ENCODE peak calls at places on chromosomes 5 and 9, in five cellular contexts. L is neural progenitor cell, P is HCT116, O is GM23248, M is PC-3. F is an unnamed sample.

GRCh38 chr9:91698266-91698665 is 251.8 kb downstream of the ROR2 start:
- DNase-seq in L (no peak), P (no peak), M (no peak), O (no peak), F (no peak)

GRCh38 chr5:122067330-122067885 is 10.7 kb downstream of the LOX start:
- DNase-seq in M (peak), L (no peak), P (no peak), O (no peak), F (no peak)

GRCh38 chr5:181181650-181182565 is 23.1 kb downstream of the TRIM7 start:
- DNase-seq in L (peak), O (peak), M (peak), P (peak), F (peak)

GRCh38 chr9:133276001-133276884 is 1.2 kb upstream of the ABO start:
- DNase-seq in L (no peak), M (no peak), P (no peak), O (no peak), F (no peak)

GRCh38 chr5:39424751-39425524 is at the start of gene DAB2:
- DNase-seq in O (peak), M (peak), P (peak), L (peak), F (peak)

GRCh38 chr5:167801999-167802398 is 489.4 kb upstream of the WWC1 start:
- DNase-seq in P (no peak), M (no peak), L (no peak), O (no peak), F (no peak)

GRCh38 chr5:28779161-28779754 is 1740.9 kb upstream of the CDH9 start:
- DNase-seq in L (peak), M (peak), P (no peak), O (no peak), F (peak)

GRCh38 chr5:81904861-81905260 is 67.0 kb upstream of the ATG10 start:
- DNase-seq in P (no peak), O (no peak), M (peak), L (no peak), F (no peak)

GRCh38 chr9:36407122-36407723 is 7.2 kb upstream of the RNF38 start:
- DNase-seq in O (peak), M (peak), L (peak), P (peak), F (peak)

DNA sequence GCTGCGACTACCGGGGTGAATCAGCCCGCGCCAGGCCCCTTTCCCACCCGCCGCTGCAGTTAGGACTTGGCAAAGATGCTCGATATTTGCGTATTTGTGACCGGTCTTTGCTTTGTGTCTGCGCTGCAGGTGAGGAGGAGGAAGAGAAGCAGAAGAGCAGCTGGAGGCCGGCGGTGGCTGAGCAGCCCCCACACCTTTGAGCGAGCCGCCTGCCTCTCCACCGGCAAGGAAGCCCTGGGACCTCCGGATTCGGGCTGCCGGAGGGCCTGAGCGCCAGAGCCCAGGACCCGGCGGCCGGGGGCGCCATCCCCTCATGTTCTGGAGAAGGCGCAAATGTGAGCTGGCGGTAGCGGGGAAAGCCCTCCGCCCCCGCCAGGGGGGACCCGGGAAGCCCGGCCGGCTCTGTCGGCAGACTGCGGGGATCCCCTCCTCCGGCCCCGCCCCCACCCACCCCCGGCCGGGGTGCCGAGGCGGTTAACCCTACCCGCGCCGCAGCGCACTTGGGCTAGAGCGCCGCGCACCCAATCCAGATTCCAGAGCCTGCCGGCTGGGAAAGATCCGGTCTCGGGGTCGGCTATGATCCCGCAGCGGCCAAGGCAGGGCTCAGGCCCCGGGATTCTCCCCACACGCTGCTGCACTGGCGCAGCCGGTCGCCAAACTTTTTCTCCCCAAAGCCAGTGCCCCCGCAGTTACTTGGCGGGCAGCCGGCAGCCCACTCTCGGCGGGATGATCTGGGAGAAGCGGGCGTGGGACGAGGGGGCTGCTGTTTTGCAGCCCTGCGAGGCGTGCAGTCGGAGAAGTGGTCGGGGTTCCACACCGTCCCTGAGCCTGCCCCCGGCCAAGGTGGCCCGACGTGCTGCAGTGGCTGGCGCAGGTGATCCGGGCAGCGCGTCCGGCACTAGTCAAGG is 800 bp upstream of the KCNN2 start:
- DNase-seq in O (no peak), P (no peak), L (peak), M (no peak), F (peak)
- TF ChIP-seq EZH2 in O (peak), P (no peak), L (peak), M (no peak), F (peak)

GRCh38 chr9:127974769-127975261 is 6.0 kb downstream of the EEIG1 start:
- DNase-seq in M (no peak), P (no peak), L (peak), O (peak), F (no peak)

GRCh38 chr9:127975376-127976315 is 5.1 kb downstream of the EEIG1 start:
- DNase-seq in P (no peak), L (no peak), M (no peak), O (peak), F (no peak)

GRCh38 chr9:127976943-127977871 is 3.6 kb downstream of the EEIG1 start:
- DNase-seq in O (no peak), P (no peak), L (no peak), M (no peak), F (no peak)

GRCh38 chr9:127977877-127978647 is 2.7 kb downstream of the EEIG1 start:
- DNase-seq in L (peak), M (peak), P (no peak), O (peak), F (no peak)

GRCh38 chr9:127976498-127976897 is 4.3 kb downstream of the EEIG1 start:
- DNase-seq in O (no peak), M (no peak), P (no peak), L (no peak), F (no peak)
- TF ChIP-seq EZH2phosphoT487 in O (no peak), M (no peak), P (no peak), L (no peak), F (no peak)

DNA sequence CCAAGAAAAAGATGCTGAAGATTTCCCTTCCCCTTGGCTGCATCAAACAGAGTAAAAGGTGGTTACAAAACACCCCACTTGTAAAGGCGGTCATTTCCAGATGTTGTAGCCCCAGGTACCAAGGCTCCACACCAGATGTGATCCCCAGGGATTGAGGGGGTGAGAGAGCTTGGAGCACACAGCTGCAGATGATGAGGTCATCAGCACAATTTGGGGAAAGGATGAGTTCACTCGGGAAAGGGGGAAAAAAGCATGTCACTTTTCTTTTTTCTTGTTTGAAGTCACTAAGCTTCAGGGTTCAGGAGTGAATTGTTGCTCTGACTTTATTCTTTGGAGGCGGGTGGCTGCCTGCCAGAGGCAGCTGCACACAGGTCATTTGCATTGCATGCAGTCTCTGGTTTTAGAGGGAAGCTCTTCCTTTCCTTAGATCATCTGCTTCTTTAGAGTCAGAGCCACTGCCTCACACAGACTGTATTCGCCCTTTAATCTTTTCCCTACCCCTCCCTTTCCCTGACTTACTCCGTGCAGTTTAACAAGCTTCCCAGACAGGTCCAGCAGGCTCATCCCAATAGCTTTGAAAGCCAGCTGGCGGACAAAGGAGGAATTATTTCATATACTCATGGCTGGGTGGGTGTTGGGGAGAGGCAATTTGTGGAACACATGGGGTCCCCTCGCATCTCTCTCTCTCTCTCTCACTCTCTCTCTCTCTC is 409.3 kb upstream of the SLC24A2 start:
- DNase-seq in P (no peak), O (peak), L (peak), M (peak), F (peak)
- TF ChIP-seq EZH2 in P (no peak), O (no peak), L (no peak), M (no peak), F (no peak)

GRCh38 chr9:94809778-94810177 is 83.3 kb downstream of the AOPEP start:
- DNase-seq in M (no peak), P (no peak), O (no peak), L (no peak), F (no peak)
- TF ChIP-seq EZH2phosphoT487 in M (no peak), P (no peak), O (no peak), L (no peak), F (no peak)

DNA sequence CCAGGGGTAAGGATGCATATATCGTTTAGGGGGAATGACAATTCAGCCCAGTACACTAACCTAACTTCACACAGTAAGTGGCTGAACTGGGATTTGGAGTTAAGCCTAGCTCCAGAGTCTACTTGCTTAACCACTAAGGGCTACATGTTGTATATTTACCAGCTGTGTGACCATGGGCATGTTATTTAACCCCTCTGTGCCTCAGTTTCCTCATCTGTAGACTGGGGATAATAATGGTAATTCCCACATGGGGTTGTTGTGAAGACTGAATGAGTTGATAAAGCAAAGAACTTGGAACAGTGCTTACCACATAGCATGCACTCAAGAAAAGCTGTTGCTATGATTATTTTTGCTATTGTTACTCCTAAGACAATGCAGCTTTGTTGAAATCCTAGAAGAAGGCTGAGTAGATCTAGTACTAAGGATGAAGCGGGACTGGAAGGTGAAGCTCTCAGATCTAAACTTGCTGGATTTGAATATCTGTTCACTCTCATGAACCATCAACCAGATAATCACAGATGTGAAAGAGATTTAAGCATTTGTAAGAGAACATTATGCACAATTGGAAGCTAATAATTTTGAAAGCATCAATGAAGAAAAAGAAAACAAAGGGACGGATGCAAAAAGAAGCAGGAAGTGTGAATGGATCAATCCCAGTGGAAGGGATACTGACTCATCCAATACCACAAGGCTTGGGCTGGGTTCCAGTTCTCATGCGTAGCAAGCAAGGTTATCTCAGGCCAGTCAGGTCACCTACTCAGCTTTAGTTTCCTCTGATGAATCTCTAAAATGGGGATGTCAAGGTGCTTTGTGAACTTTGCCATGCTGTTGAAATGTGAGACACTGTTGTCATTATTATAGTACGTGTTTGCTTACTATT is 78.5 kb upstream of the TBC1D2 start:
- DNase-seq in M (peak), L (no peak), P (peak), O (peak), F (no peak)
- TF ChIP-seq EZH2 in M (no peak), L (no peak), P (no peak), O (no peak), F (no peak)

DNA sequence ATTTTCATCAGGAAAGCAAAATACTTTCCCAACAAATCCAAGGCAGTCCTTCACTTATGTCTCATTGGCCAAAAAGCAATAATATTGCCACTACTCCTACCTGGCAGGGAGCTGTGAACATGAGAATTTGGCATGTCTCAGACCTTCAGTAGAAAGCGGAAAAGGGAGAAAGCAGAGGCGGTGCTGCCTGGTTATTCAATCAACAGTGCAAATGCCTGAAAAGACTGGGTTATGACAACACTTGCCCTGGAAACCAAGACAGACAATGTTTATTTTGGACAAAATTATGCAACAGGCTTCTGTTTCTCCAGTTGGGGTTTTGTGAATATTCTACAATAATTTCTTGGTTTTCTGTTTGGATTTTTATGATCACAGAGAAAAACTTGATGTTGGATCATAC is 194.4 kb downstream of the TAF11L14 start:
- DNase-seq in O (no peak), M (no peak), P (no peak), L (no peak), F (no peak)
- TF ChIP-seq EZH2phosphoT487 in O (no peak), M (no peak), P (no peak), L (no peak), F (no peak)